ENCODE peak calls at places on chromosomes 11 and 22, in five cellular contexts. One of them, this sample, is unnamed. For H3K27me3, the result is how much of the 10 kb centered on the place peaks cover.

GRCh38 chr11:112806256-112806655 is 155.0 kb upstream of the NCAM1 start:
- DNase-seq in H9: no peak
- DNase-seq in HCT116: no peak
- DNase-seq in IMR-90: no peak
- DNase-seq in heart right ventricle: no peak
- DNase-seq in this sample: no peak

GRCh38 chr22:19652316-19652715 is 62.0 kb upstream of the SEPTIN5 start:
- DNase-seq in H9: no peak
- DNase-seq in HCT116: no peak
- DNase-seq in IMR-90: no peak
- DNase-seq in heart right ventricle: no peak
- DNase-seq in this sample: no peak

GRCh38 chr22:20237480-20238440 is 30.4 kb downstream of the RTN4R start:
- DNase-seq in H9: no peak
- DNase-seq in HCT116: no peak
- DNase-seq in IMR-90: no peak
- DNase-seq in heart right ventricle: no peak
- DNase-seq in this sample: no peak

GRCh38 chr11:125114518-125114917 is 3.1 kb upstream of the TMEM218 start:
- DNase-seq in H9: peak
- DNase-seq in HCT116: peak
- DNase-seq in IMR-90: no peak
- DNase-seq in heart right ventricle: no peak
- DNase-seq in this sample: no peak

GRCh38 chr11:8229299-8230177 is 34.1 kb downstream of the LMO1 start:
- DNase-seq in H9: no peak
- DNase-seq in HCT116: no peak
- DNase-seq in IMR-90: no peak
- DNase-seq in heart right ventricle: peak
- DNase-seq in this sample: peak

GRCh38 chr11:100584201-100584600 is 102.9 kb upstream of the ARHGAP42 start:
- DNase-seq in H9: no peak
- DNase-seq in HCT116: no peak
- DNase-seq in IMR-90: no peak
- DNase-seq in heart right ventricle: no peak
- DNase-seq in this sample: peak

GRCh38 chr22:18970180-18970947 is 34.3 kb upstream of the PRODH start:
- DNase-seq in H9: peak
- DNase-seq in HCT116: no peak
- DNase-seq in IMR-90: no peak
- DNase-seq in heart right ventricle: no peak
- DNase-seq in this sample: no peak

GRCh38 chr22:44665115-44665514 is 36.9 kb upstream of the PRR5 start:
- DNase-seq in H9: no peak
- DNase-seq in HCT116: no peak
- DNase-seq in IMR-90: no peak
- DNase-seq in heart right ventricle: no peak
- DNase-seq in this sample: no peak

GRCh38 chr11:124716596-124716995 is 23.1 kb upstream of the NRGN start:
- DNase-seq in H9: no peak
- DNase-seq in HCT116: no peak
- DNase-seq in IMR-90: peak
- DNase-seq in heart right ventricle: no peak
- DNase-seq in this sample: peak

GRCh38 chr22:28417426-28417825 is 262.2 kb downstream of the TTC28 start:
- DNase-seq in H9: no peak
- DNase-seq in HCT116: no peak
- DNase-seq in IMR-90: no peak
- DNase-seq in heart right ventricle: no peak
- DNase-seq in this sample: no peak

GRCh38 chr22:46537946-46538815 is 761 bp upstream of the CELSR1 start:
- DNase-seq in H9: peak
- DNase-seq in HCT116: no peak
- DNase-seq in IMR-90: peak
- DNase-seq in heart right ventricle: no peak
- DNase-seq in this sample: peak

GRCh38 chr11:2930705-2931415 is 1.6 kb upstream of the PHLDA2 start:
- DNase-seq in H9: peak
- DNase-seq in HCT116: peak
- DNase-seq in IMR-90: peak
- DNase-seq in heart right ventricle: peak
- DNase-seq in this sample: peak

GRCh38 chr22:29071261-29072045 is 1.4 kb upstream of the KREMEN1 start:
- DNase-seq in H9: peak
- DNase-seq in HCT116: no peak
- DNase-seq in IMR-90: peak
- DNase-seq in heart right ventricle: peak
- DNase-seq in this sample: peak

GRCh38 chr11:62574363-62575057 is 819 bp upstream of the EEF1G start:
- DNase-seq in H9: no peak
- DNase-seq in HCT116: no peak
- DNase-seq in IMR-90: peak
- DNase-seq in heart right ventricle: peak
- DNase-seq in this sample: no peak

GRCh38 chr22:43562843-43563242 is 151.0 kb downstream of the MPPED1 start:
- DNase-seq in H9: peak
- DNase-seq in HCT116: no peak
- DNase-seq in IMR-90: no peak
- DNase-seq in heart right ventricle: no peak
- DNase-seq in this sample: no peak

DNA sequence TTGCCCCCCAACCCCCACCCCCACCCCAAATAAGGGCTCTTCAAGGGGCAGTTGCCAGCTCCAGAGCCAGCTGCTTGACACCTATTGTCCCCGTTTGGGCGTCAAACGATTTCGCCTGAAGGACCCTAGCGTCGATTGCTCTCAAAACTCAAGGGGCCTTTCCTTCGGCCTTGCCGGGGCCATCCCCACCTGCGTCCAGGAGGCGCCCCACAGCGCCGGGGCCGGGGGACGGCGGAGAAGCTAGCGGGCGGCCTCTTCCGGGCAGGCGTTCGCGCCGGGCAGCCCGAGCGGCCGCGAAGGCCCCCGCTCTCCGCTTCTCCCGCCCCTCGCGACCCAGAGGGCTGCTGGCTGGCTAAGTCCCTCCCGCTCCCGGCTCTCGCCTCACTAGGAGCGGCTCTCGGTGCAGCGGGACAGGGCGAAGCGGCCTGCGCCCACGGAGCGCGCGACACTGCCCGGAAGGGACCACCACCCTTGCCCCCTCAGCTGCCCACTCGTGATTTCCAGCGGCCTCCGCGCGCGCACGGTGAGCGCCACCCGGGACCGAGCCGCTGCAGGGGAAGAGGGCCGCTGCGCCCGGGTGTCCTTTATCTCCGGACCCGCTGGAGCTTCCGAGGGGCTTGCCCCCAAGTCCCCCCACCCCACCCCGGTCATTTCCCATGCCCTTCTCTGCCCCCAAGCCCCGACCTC is at the start of gene CAPRIN1:
- DNase-seq in H9: peak
- DNase-seq in HCT116: peak
- DNase-seq in IMR-90: peak
- DNase-seq in heart right ventricle: peak
- DNase-seq in this sample: peak
- TF ChIP-seq CTCF in H9: no peak
- TF ChIP-seq CTCF in HCT116: no peak
- TF ChIP-seq CTCF in IMR-90: no peak
- TF ChIP-seq CTCF in heart right ventricle: no peak
- TF ChIP-seq CTCF in this sample: peak

GRCh38 chr22:24153353-24153752 is 27.9 kb upstream of the SUSD2 start:
- DNase-seq in H9: no peak
- DNase-seq in HCT116: no peak
- DNase-seq in IMR-90: peak
- DNase-seq in heart right ventricle: no peak
- DNase-seq in this sample: no peak

GRCh38 chr22:24155597-24156145 is 25.6 kb upstream of the SUSD2 start:
- DNase-seq in H9: peak
- DNase-seq in HCT116: no peak
- DNase-seq in IMR-90: peak
- DNase-seq in heart right ventricle: peak
- DNase-seq in this sample: no peak

GRCh38 chr22:24156146-24156914 is 25.0 kb upstream of the SUSD2 start:
- DNase-seq in H9: no peak
- DNase-seq in HCT116: no peak
- DNase-seq in IMR-90: peak
- DNase-seq in heart right ventricle: no peak
- DNase-seq in this sample: peak

GRCh38 chr22:24154826-24155225 is 26.5 kb upstream of the SUSD2 start:
- DNase-seq in H9: no peak
- DNase-seq in HCT116: no peak
- DNase-seq in IMR-90: no peak
- DNase-seq in heart right ventricle: no peak
- DNase-seq in this sample: no peak

GRCh38 chr22:24153959-24154358 is 27.3 kb upstream of the SUSD2 start:
- DNase-seq in H9: no peak
- DNase-seq in HCT116: no peak
- DNase-seq in IMR-90: no peak
- DNase-seq in heart right ventricle: no peak
- DNase-seq in this sample: no peak
- H3K27me3 ChIP-seq in H9: under half
- H3K27me3 ChIP-seq in HCT116: under half
- H3K27me3 ChIP-seq in IMR-90: under half
- H3K27me3 ChIP-seq in heart right ventricle: under half
- H3K27me3 ChIP-seq in this sample: under half

DNA sequence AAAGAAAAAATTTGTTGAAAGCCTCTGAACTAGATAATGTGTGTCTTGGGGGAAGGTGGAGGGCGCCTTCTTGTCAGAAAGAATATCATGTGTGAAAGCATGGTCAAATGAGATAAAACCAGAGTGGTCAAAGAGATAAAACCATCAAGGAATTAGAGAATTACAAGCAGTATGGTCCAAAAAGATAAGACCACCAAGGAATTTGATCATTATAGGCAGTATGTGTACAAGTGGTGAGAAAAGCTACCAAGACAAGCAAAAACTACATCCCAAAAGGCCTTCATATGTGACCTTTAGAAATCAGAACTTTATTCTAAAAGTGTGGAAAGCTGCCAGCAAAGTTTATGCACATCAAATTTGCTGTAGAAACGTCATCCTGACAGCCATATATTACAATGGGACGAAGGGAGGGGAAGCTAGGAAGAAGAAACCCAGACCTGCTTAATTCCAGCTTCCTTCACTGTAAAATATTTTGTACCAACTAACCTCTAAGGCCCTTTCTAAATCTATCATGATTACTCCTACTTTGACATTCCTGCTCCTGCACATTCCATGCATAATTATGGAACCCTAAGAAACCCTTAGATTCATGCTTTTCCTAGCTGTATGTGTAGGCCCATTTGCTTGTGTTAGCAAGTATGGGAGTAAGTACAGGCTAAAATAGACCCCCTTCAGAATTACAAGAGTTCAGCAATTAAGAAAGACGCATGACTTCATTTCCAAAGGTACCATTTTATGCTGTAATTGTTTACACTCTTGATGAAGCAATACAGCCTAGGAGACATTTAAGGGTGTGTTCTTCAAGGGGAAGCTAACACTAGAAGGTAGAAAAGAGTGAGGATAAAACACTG is 51.6 kb downstream of the LGR4 start:
- DNase-seq in H9: no peak
- DNase-seq in HCT116: no peak
- DNase-seq in IMR-90: no peak
- DNase-seq in heart right ventricle: no peak
- DNase-seq in this sample: no peak
- H3K27ac ChIP-seq in H9: no peak
- H3K27ac ChIP-seq in HCT116: no peak
- H3K27ac ChIP-seq in IMR-90: no peak
- H3K27ac ChIP-seq in heart right ventricle: no peak
- H3K27ac ChIP-seq in this sample: peak

DNA sequence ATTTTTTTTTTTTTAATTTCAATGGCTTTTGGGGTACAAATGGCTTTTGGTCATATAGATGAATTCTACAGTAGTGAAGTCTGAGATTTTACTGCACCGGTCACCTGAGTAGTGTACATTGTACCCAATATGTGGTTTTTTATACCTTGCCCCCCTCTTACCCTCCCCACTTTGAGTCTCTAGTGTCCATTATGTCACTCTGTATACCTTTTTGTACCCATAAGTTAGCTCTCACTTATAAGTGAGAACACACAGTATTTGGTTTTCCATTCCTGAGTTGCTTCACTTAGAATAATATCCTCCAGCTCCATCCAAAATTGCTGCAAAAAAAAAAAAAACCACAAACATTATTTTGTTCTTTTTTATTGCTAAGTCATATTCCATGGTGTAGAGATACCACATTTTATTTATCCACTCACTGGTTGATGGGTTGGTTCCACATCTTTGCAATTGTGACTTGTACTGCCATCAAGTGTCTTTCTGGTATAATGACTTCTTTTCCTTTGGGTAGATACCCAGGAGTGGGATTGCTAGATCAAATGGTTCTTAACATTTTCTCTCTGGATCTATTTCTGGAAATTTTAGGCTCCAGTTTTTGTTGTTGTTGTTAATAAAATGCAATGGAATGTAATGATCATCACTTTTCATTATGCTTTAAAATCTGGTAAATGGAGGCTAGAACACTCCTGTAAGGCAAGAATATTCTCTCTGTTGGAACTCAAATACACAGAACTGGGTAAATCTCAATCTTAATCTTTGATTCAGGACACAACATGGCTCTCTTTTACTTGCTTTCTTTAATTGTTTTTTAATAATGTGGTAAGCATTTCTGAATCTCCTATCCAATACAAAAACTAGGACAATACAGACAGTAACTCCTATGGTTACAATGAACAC is 10.3 kb downstream of the NEAT1 start:
- DNase-seq in H9: no peak
- DNase-seq in HCT116: no peak
- DNase-seq in IMR-90: peak
- DNase-seq in heart right ventricle: no peak
- DNase-seq in this sample: peak
- TF ChIP-seq CTCF in H9: peak
- TF ChIP-seq CTCF in HCT116: no peak
- TF ChIP-seq CTCF in IMR-90: peak
- TF ChIP-seq CTCF in heart right ventricle: peak
- TF ChIP-seq CTCF in this sample: peak

This sample was measured in foreskin keratinocyte.